ENCODE peak calls at places on chromosomes 7 and 10, in four cellular contexts. Y, Z, I and V are unnamed samples.

GRCh38 chr10:3339531-3339950 is 167.0 kb upstream of the PITRM1 start:
- DNase-seq in Z (no peak), Y (no peak), I (no peak), V (no peak)

GRCh38 chr7:14817829-14818228 is 84.7 kb downstream of the DGKB start:
- DNase-seq in I (no peak), Z (no peak), Y (no peak), V (no peak)

GRCh38 chr10:47137311-47137851 is 162.6 kb upstream of the GDF10 start:
- DNase-seq in Y (no peak), Z (no peak), I (no peak), V (no peak)

GRCh38 chr7:91082854-91083495 is 181.3 kb upstream of the FZD1 start:
- DNase-seq in Z (no peak), Y (no peak), I (no peak), V (no peak)

GRCh38 chr7:63040336-63040735 is 958.3 kb upstream of the ZNF722 start:
- DNase-seq in Z (no peak), Y (no peak), I (no peak), V (no peak)

GRCh38 chr7:137957887-137958286 is 44.0 kb downstream of the CREB3L2 start:
- DNase-seq in Y (no peak), I (no peak), Z (no peak), V (peak)

GRCh38 chr7:73851410-73852338 is 9.3 kb upstream of the TMEM270 start:
- DNase-seq in Y (no peak), I (no peak), Z (no peak), V (no peak)

GRCh38 chr7:44145969-44146897 is 5.1 kb upstream of the MYL7 start:
- DNase-seq in Z (peak), I (peak), Y (peak), V (peak)

GRCh38 chr10:63665765-63666164 is 144.6 kb downstream of the REEP3 start:
- DNase-seq in I (no peak), Y (no peak), Z (no peak), V (no peak)

GRCh38 chr7:32611201-32611691 is 116.0 kb downstream of the AVL9 start:
- DNase-seq in Y (no peak), Z (no peak), I (no peak), V (no peak)

GRCh38 chr7:30929686-30930085 is 18.0 kb downstream of the AQP1 start:
- DNase-seq in Z (peak), I (no peak), Y (no peak), V (no peak)

GRCh38 chr7:122307228-122307619 is 2.7 kb upstream of the FEZF1 start:
- DNase-seq in Z (no peak), I (no peak), Y (no peak), V (no peak)

GRCh38 chr7:43726466-43726865 is 2.9 kb downstream of the COA1 start:
- DNase-seq in Z (no peak), I (no peak), Y (no peak), V (no peak)

GRCh38 chr7:42236266-42237161 is 495 bp downstream of the GLI3 start:
- DNase-seq in Y (no peak), Z (peak), I (no peak), V (peak)

GRCh38 chr10:124145109-124145860 is 51.9 kb upstream of the CHST15 start:
- DNase-seq in Y (peak), Z (peak), I (peak), V (peak)

GRCh38 chr7:24654305-24654704 is 81.1 kb downstream of the PALS2 start:
- DNase-seq in Y (no peak), Z (no peak), I (no peak), V (no peak)

GRCh38 chr7:76512941-76513816 is 2.8 kb downstream of the UPK3B start:
- DNase-seq in Z (peak), Y (no peak), I (peak), V (no peak)

GRCh38 chr7:123929107-123929506 is 4.1 kb downstream of the SPAM1 start:
- DNase-seq in Y (peak), Z (no peak), I (no peak), V (no peak)

DNA sequence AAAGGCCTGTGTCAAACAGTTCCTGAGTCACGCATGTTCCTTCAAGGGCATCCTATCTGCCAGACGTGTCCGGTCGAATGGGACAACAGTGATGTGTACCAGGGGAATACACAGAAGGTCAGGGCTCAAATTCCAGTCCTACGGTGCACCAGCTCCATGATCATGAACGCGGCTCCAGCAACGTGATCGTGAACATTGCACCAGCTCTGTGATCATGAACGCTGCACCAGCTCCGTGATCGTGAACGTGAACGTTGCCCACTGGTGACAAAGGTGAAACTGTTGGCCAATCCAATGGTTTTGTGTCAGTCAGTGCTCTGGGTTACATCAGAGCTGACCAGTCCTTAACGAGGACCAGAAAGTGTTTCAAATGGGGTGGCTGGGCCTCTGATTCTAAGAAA is 4.3 kb upstream of the PTPRN2 start:
- DNase-seq in I (no peak), Y (no peak), Z (no peak), V (no peak)
- H3K27ac ChIP-seq in I (no peak), Y (no peak), Z (no peak), V (no peak)

DNA sequence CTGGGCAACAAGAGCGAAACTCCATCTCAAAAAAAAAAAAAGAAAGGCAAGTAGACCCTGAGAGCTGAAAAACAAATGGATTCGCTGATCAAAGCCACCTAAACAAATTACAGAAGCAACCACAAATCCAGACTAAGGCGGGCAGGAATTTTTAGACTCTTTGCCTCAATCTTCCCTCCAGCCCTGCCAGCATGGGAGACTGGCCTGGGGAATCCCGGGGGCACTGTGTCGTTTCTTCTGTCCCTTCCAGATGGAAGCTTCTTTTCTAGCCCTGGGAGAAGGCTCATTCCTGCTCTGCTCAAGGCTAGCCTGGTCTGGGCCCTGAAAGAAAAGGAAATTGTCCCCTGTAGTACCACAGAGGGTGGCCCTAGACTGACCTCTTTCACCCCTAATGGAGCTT is 15.6 kb upstream of the SERPINE1 start:
- DNase-seq in Y (no peak), I (no peak), Z (no peak), V (no peak)
- H3K27ac ChIP-seq in Y (peak), I (peak), Z (peak), V (peak)

DNA sequence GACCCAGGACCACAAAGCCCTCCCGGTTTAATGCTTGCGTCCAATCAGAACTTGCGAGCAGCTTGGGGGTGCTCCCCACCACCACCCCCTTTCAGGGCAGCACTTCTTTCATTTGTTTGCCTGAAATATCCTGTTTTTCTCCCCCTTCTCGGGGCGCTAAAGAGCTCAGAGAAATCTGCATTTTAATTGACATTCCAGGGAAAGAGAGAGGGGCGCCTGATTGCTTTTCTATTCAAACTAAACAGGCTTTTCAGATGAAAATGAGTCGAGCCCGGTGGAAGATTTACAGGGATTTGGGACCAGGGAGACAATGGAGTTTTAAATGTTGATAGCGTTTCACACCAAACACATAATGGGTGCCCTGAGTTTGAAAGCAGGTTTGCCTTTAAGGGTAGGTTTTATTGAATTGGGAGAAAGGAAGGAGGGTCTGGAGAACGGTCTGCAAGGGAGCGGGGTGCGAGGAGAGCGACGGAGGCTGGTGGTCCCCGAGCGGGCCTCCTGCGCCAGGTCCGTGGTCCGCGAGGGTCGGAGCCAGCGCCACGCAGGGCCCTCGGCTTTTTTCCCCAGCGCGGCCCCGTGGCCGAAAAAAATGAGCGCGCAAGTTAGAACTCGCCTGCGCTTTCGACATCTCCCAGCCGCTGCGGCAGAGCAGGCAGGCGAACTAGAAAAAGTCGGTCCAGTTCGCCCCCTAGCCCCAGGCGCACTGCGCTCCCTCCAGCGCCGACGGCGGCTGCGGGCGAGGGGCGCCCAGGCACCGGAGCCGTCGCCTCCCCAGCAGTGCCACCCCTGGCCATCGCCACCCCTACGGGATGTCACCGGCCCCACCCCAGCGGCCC is 1.4 kb downstream of the FGFR2 start:
- DNase-seq in Z (peak), I (peak), Y (peak), V (no peak)
- H3K27ac ChIP-seq in Z (no peak), I (peak), Y (peak), V (no peak)

GRCh38 chr7:47669178-47669878 is 87.4 kb upstream of the TNS3 start:
- DNase-seq in I (peak), Z (peak), Y (peak), V (peak)
- H3K27ac ChIP-seq in I (peak), Z (no peak), Y (peak), V (peak)

DNA sequence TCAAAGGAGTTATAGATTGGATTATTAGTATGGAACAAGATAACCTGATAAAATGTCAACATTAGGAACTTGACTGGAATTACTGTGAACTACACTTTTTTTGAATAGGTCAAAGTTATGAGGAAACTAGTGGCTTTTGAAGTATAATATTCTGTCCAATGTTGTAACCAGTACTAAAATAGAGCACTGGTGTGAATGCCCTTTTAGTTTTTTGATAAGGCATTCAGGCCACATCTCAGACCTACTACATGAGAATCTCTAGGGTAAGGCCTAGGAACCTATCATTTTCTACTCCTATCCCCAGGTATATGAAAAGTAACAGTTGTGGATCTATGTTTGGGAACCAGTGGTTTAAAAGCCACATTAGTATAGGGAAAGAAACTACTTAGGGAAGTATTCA is 16.4 kb downstream of the KMT2E start:
- DNase-seq in I (no peak), Z (no peak), Y (no peak), V (no peak)
- H3K27ac ChIP-seq in I (no peak), Z (no peak), Y (no peak), V (peak)

DNA sequence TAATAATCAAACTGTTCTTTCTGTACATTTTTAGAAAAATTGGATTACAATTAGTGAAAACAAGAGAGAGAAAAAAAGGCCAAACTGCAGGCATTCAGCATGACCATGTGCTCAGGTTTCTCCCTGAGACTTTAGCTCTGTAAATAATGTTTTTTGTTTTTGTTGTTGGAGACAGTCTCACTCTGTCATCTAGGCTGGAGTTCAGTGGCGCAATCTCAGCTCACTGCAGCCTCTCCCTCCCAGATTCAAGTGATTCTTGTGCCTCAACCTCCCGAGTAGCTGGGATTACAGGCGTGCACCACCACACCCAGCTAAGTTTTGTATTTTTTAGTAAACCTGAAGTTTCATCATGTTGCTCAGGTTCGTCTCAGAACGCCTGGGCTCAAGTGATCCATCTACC is 23.0 kb downstream of the BZW2 start:
- DNase-seq in Z (no peak), Y (no peak), I (no peak), V (no peak)
- H3K27ac ChIP-seq in Z (no peak), Y (peak), I (peak), V (peak)